ENCODE peak calls at places on chromosome X, in six cellular contexts. Z, F, W, P, C and D are unnamed samples.
A peak's percentile ranks its signal among the peaks of the same experiment; 100 is the strongest.

GRCh38 chrX:9638871-9639270 is 126.8 kb downstream of the GPR143 start:
- DNase-seq in Z (no peak), F (no peak), W (no peak), P (no peak), C (no peak), D (no peak)

GRCh38 chrX:101658661-101659477 is 781 bp downstream of the ARMCX2 start:
- DNase-seq in Z (peak; percentile 73), F (peak; percentile 81), W (no peak), P (no peak), C (peak; percentile 42), D (no peak)

GRCh38 chrX:47613082-47613481 is 6.6 kb downstream of the SYN1 start:
- DNase-seq in Z (no peak), F (no peak), W (no peak), P (no peak), C (no peak), D (no peak)

GRCh38 chrX:124358796-124359386 is 12.5 kb downstream of the SH2D1A start:
- DNase-seq in Z (no peak), F (no peak), W (no peak), P (no peak), C (no peak), D (no peak)

GRCh38 chrX:155768036-155768769 is 112.9 kb upstream of the VAMP7 start:
- DNase-seq in Z (no peak), F (no peak), W (no peak), P (no peak), C (peak; percentile 82), D (peak; percentile 4)

GRCh38 chrX:21738950-21739287 is 19.0 kb downstream of the SMPX start:
- DNase-seq in Z (no peak), F (no peak), W (no peak), P (no peak), C (no peak), D (no peak)

GRCh38 chrX:23907106-23907495 is 637 bp downstream of the APOO start:
- DNase-seq in Z (no peak), F (no peak), W (no peak), P (no peak), C (no peak), D (no peak)

GRCh38 chrX:13287816-13288215 is 32.0 kb downstream of the ATXN3L start:
- DNase-seq in Z (no peak), F (no peak), W (no peak), P (no peak), C (peak; percentile 55), D (no peak)

GRCh38 chrX:118212817-118213183 is 96.2 kb upstream of the KLHL13 start:
- DNase-seq in Z (no peak), F (no peak), W (no peak), P (peak; percentile 14), C (no peak), D (peak; percentile 68)

GRCh38 chrX:116490091-116490490 is 27.3 kb upstream of the CT83 start:
- DNase-seq in Z (no peak), F (no peak), W (no peak), P (no peak), C (peak; percentile 2), D (no peak)

GRCh38 chrX:124228849-124229248 is 103.6 kb upstream of the TEX13D start:
- DNase-seq in Z (no peak), F (no peak), W (no peak), P (no peak), C (no peak), D (no peak)

GRCh38 chrX:154490021-154490413 is 412 bp downstream of the SLC10A3 start:
- DNase-seq in Z (no peak), F (peak; percentile 48), W (no peak), P (no peak), C (peak; percentile 52), D (peak; percentile 13)

GRCh38 chrX:129522184-129523059 is 868 bp downstream of the SMARCA1 start:
- DNase-seq in Z (peak; percentile 67), F (peak; percentile 10), W (no peak), P (no peak), C (peak; percentile 60), D (no peak)

GRCh38 chrX:114906978-114907510 is 110.4 kb downstream of the IL13RA2 start:
- DNase-seq in Z (peak; percentile 59), F (no peak), W (no peak), P (no peak), C (no peak), D (no peak)

GRCh38 chrX:63934791-63935190 is 149.8 kb upstream of the ARHGEF9 start:
- DNase-seq in Z (peak; percentile 40), F (no peak), W (no peak), P (no peak), C (no peak), D (no peak)